ENCODE peak calls at places on chromosome 22, in four cellular contexts. H is thoracic aorta, Z is body of pancreas, P is spleen. O is an unnamed sample.

GRCh38 chr22:37233751-37234631 is 10.1 kb downstream of the RAC2 start:
- DNase-seq in Z (no peak), P (peak; percentile 79), H (no peak), O (no peak)

GRCh38 chr22:43925433-43926348 is 2.1 kb downstream of the PNPLA3 start:
- DNase-seq in P (no peak), Z (no peak), H (no peak), O (peak; percentile 76)

GRCh38 chr22:30927806-30928205 is 40.8 kb downstream of the MORC2 start:
- DNase-seq in Z (no peak), P (no peak), H (no peak), O (no peak)

GRCh38 chr22:40058265-40058664 is 63.5 kb downstream of the FAM83F start:
- DNase-seq in Z (no peak), P (no peak), H (no peak), O (peak; percentile 14)

GRCh38 chr22:21642584-21643448 is 714 bp downstream of the SDF2L1 start:
- DNase-seq in H (no peak), Z (peak; percentile 67), P (peak; percentile 87), O (peak; percentile 77)

GRCh38 chr22:39927544-39927943 is 26.7 kb downstream of the GRAP2 start:
- DNase-seq in P (no peak), Z (no peak), H (no peak), O (no peak)

GRCh38 chr22:19879248-19879575 is 24.5 kb upstream of the GNB1L start:
- DNase-seq in H (no peak), P (peak; percentile 64), Z (peak; percentile 6), O (no peak)

GRCh38 chr22:37074537-37074936 is 23.0 kb downstream of the KCTD17 start:
- DNase-seq in P (no peak), H (no peak), Z (no peak), O (no peak)

GRCh38 chr22:27984001-27984695 is 65.1 kb upstream of the PITPNB start:
- DNase-seq in P (no peak), H (no peak), Z (no peak), O (no peak)

GRCh38 chr22:50621491-50621880 is 6.5 kb downstream of the ARSA start:
- DNase-seq in Z (no peak), H (no peak), P (peak; percentile 85), O (no peak)

GRCh38 chr22:42912049-42912448 is 55.0 kb upstream of the ARFGAP3 start:
- DNase-seq in P (no peak), Z (no peak), H (no peak), O (no peak)

GRCh38 chr22:35634015-35634414 is 14.2 kb upstream of the APOL6 start:
- DNase-seq in H (no peak), Z (no peak), P (no peak), O (no peak)

GRCh38 chr22:38872831-38873248 is 824 bp upstream of the CBX6 start:
- DNase-seq in H (no peak), Z (peak; percentile 65), P (peak; percentile 87), O (peak; percentile 72)

GRCh38 chr22:40670058-40670457 is 9.2 kb upstream of the MCHR1 start:
- DNase-seq in Z (no peak), P (no peak), H (no peak), O (no peak)

GRCh38 chr22:27727673-27728451 is 73.7 kb downstream of the MN1 start:
- DNase-seq in H (no peak), Z (no peak), P (no peak), O (no peak)

GRCh38 chr22:20613301-20613700 is 105.9 kb downstream of the MED15 start:
- DNase-seq in H (no peak), Z (no peak), P (no peak), O (no peak)

GRCh38 chr22:40417881-40418280 is 47.5 kb downstream of the SGSM3 start:
- DNase-seq in Z (no peak), H (no peak), P (peak; percentile 73), O (no peak)

GRCh38 chr22:19150482-19151328 is 613 bp upstream of the GSC2 start:
- DNase-seq in Z (no peak), H (no peak), P (peak; percentile 64), O (no peak)

GRCh38 chr22:48320048-48320655 is 1507.5 kb downstream of the BRD1 start:
- DNase-seq in Z (no peak), H (no peak), P (peak; percentile 52), O (no peak)

GRCh38 chr22:48711669-48712068 is 1116.0 kb downstream of the BRD1 start:
- DNase-seq in H (no peak), Z (no peak), P (peak; percentile 42), O (no peak)

GRCh38 chr22:49015459-49015858 is 812.2 kb downstream of the BRD1 start:
- DNase-seq in Z (no peak), H (no peak), P (no peak), O (no peak)

GRCh38 chr22:46084943-46085830 is 65.1 kb upstream of the PPARA start:
- DNase-seq in P (peak; percentile 88), H (peak; percentile 65), Z (peak; percentile 94), O (no peak)

GRCh38 chr22:22074634-22075381 is 92.2 kb upstream of the TOP3B start:
- DNase-seq in H (no peak), Z (no peak), P (peak; percentile 56), O (no peak)

GRCh38 chr22:39634530-39635399 is 64.2 kb downstream of the CACNA1I start:
- DNase-seq in P (no peak), Z (peak; percentile 53), H (no peak), O (peak; percentile 48)

GRCh38 chr22:50305658-50306566 is 1.5 kb downstream of the PLXNB2 start:
- DNase-seq in H (peak; percentile 85), P (no peak), Z (peak; percentile 93), O (peak; percentile 42)

GRCh38 chr22:39317756-39318506 is 1.5 kb downstream of the RPL3 start:
- DNase-seq in P (no peak), Z (no peak), H (no peak), O (no peak)

GRCh38 chr22:36350751-36351594 is 36.8 kb downstream of the MYH9 start:
- DNase-seq in P (no peak), Z (peak; percentile 71), H (no peak), O (no peak)

GRCh38 chr22:45268167-45268957 is 16.4 kb upstream of the UPK3A start:
- DNase-seq in P (peak; percentile 87), H (no peak), Z (peak; percentile 50), O (peak; percentile 81)

GRCh38 chr22:39017596-39018365 is 3.1 kb upstream of the APOBEC3D start:
- DNase-seq in H (no peak), Z (no peak), P (no peak), O (no peak)

GRCh38 chr22:18156878-18157713 is 7.1 kb downstream of the USP18 start:
- DNase-seq in H (peak; percentile 47), P (peak; percentile 67), Z (peak; percentile 44), O (peak; percentile 83)

GRCh38 chr22:38299001-38299651 is 18.1 kb downstream of the CSNK1E start:
- DNase-seq in H (no peak), P (no peak), Z (peak; percentile 72), O (no peak)

GRCh38 chr22:36081023-36081431 is 52.4 kb upstream of the RBFOX2 start:
- DNase-seq in Z (peak; percentile 23), H (no peak), P (no peak), O (no peak)

GRCh38 chr22:47138898-47139789 is 376.7 kb downstream of the TBC1D22A start:
- DNase-seq in Z (no peak), H (no peak), P (no peak), O (no peak)
- H3K4me1 ChIP-seq in Z (peaks cover 14% of the 10 kb centered on the region), H (no peaks in the 10 kb centered on the region), P (no peaks in the 10 kb centered on the region), O (no peaks in the 10 kb centered on the region)

GRCh38 chr22:29690481-29690880 is 29.3 kb upstream of the CABP7 start:
- DNase-seq in Z (no peak), H (no peak), P (no peak), O (no peak)

GRCh38 chr22:29693671-29694070 is 26.1 kb upstream of the CABP7 start:
- DNase-seq in P (no peak), H (no peak), Z (no peak), O (no peak)

GRCh38 chr22:29693151-29693550 is 26.7 kb upstream of the CABP7 start:
- DNase-seq in H (no peak), P (no peak), Z (no peak), O (no peak)

GRCh38 chr22:29691636-29692326 is 28.0 kb upstream of the CABP7 start:
- DNase-seq in H (no peak), P (no peak), Z (no peak), O (no peak)

GRCh38 chr22:29692327-29692640 is 27.5 kb upstream of the CABP7 start:
- DNase-seq in H (no peak), Z (no peak), P (no peak), O (no peak)
- H3K4me1 ChIP-seq in H (no peaks in the 10 kb centered on the region), Z (no peaks in the 10 kb centered on the region), P (peaks cover 12% of the 10 kb centered on the region), O (peaks cover 9% of the 10 kb centered on the region)

GRCh38 chr22:32852346-32853251 is 51.1 kb downstream of the TIMP3 start:
- DNase-seq in P (no peak), Z (peak; percentile 43), H (peak; percentile 40), O (no peak)

GRCh38 chr22:32849501-32849900 is 48.0 kb downstream of the TIMP3 start:
- DNase-seq in Z (no peak), H (no peak), P (no peak), O (no peak)

GRCh38 chr22:32848226-32848625 is 46.7 kb downstream of the TIMP3 start:
- DNase-seq in P (no peak), Z (no peak), H (no peak), O (no peak)

GRCh38 chr22:32850591-32851517 is 49.3 kb downstream of the TIMP3 start:
- DNase-seq in H (no peak), Z (peak; percentile 44), P (no peak), O (no peak)

DNA sequence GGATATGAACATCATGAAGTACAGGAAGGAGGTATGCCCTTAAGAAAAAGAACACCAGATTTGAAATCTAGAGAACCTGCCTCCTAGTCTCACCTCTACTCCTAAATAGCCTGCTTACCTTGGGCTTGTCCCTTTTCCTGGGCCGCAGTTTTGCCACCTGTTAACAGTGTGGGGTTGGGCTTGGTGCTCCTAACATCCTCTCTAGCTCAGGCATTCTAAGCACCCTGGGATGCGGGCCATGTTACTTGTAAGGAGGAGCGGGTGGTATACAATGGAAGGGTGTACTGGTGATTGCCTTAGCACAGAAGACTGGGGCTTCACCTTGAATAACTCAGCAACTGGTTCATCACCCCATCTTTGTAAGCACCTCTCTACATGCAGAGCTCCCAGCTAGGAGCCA is 48.7 kb downstream of the TIMP3 start:
- DNase-seq in Z (no peak), P (no peak), H (no peak), O (no peak)
- H3K4me1 ChIP-seq in Z (no peaks in the 10 kb centered on the region), P (peaks cover 28% of the 10 kb centered on the region), H (peaks cover 47% of the 10 kb centered on the region), O (no peaks in the 10 kb centered on the region)

GRCh38 chr22:25396615-25397200 is 167.8 kb upstream of the GRK3 start:
- DNase-seq in H (no peak), Z (no peak), P (no peak), O (no peak)
- H3K4me1 ChIP-seq in H (peaks cover 8% of the 10 kb centered on the region), Z (peaks cover 21% of the 10 kb centered on the region), P (peaks cover 90% of the 10 kb centered on the region), O (no peaks in the 10 kb centered on the region)

DNA sequence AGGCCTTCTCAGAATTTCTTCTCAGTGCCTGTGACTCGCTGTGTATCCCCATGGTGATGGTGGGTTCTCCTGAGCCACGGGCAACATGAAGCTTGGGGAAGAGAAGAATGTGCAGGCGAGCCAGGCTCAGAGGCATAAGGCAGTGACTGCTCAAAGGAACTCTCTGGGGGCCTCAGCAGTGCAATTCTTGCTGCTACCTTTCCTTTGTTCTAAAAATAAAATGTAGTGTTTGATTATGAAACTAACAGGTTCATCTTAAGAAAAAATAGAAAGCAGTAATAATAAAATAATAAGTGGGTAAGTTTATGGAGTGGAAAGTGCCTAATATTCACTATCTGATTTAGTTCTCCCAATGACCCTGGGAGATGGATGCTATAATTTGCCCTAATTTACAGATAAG is 46.7 kb downstream of the MEI1 start:
- DNase-seq in P (no peak), H (no peak), Z (no peak), O (no peak)
- H3K4me1 ChIP-seq in P (peaks cover 23% of the 10 kb centered on the region), H (no peaks in the 10 kb centered on the region), Z (no peaks in the 10 kb centered on the region), O (no peaks in the 10 kb centered on the region)